ENCODE peak calls at places on chromosomes 12 and 14, in seven cellular contexts. One of them, this sample, is unnamed.

GRCh38 chr12:8914716-8915526 is 612 bp downstream of the PHC1 start:
- DNase-seq in brain microvascular endothelial cell: peak; percentile 40
- DNase-seq in nephron progenitor cell: peak; percentile 60
- DNase-seq in HFFc6: peak; percentile 43
- DNase-seq in left ventricle myocardium inferior: peak; percentile 40
- DNase-seq in RWPE2: peak; percentile 40
- DNase-seq in bronchial epithelial cell: peak; percentile 53
- DNase-seq in this sample: peak; percentile 73

GRCh38 chr12:19561411-19561961 is 122.2 kb downstream of the AEBP2 start:
- DNase-seq in RWPE2: no peak
- DNase-seq in bronchial epithelial cell: no peak
- DNase-seq in nephron progenitor cell: no peak
- DNase-seq in HFFc6: no peak
- DNase-seq in left ventricle myocardium inferior: no peak
- DNase-seq in brain microvascular endothelial cell: peak; percentile 33
- DNase-seq in this sample: no peak

GRCh38 chr14:75280831-75281690 is 2.4 kb downstream of the FOS start:
- DNase-seq in left ventricle myocardium inferior: no peak
- DNase-seq in brain microvascular endothelial cell: no peak
- DNase-seq in nephron progenitor cell: no peak
- DNase-seq in RWPE2: no peak
- DNase-seq in HFFc6: no peak
- DNase-seq in bronchial epithelial cell: no peak
- DNase-seq in this sample: peak; percentile 70

GRCh38 chr12:51976376-51977160 is 25.1 kb downstream of the ACVR1B start:
- DNase-seq in RWPE2: no peak
- DNase-seq in nephron progenitor cell: no peak
- DNase-seq in brain microvascular endothelial cell: peak; percentile 77
- DNase-seq in HFFc6: peak; percentile 68
- DNase-seq in bronchial epithelial cell: peak; percentile 29
- DNase-seq in left ventricle myocardium inferior: no peak
- DNase-seq in this sample: peak; percentile 65

GRCh38 chr12:113221997-113222729 is 899 bp downstream of the TPCN1 start:
- DNase-seq in nephron progenitor cell: no peak
- DNase-seq in HFFc6: no peak
- DNase-seq in brain microvascular endothelial cell: no peak
- DNase-seq in left ventricle myocardium inferior: no peak
- DNase-seq in RWPE2: no peak
- DNase-seq in bronchial epithelial cell: no peak
- DNase-seq in this sample: no peak

GRCh38 chr12:45994736-45995135 is 4.4 kb upstream of the SCAF11 start:
- DNase-seq in left ventricle myocardium inferior: no peak
- DNase-seq in bronchial epithelial cell: no peak
- DNase-seq in HFFc6: no peak
- DNase-seq in brain microvascular endothelial cell: no peak
- DNase-seq in RWPE2: no peak
- DNase-seq in nephron progenitor cell: no peak
- DNase-seq in this sample: no peak

GRCh38 chr14:74858022-74858421 is 17.9 kb downstream of the PROX2 start:
- DNase-seq in brain microvascular endothelial cell: no peak
- DNase-seq in bronchial epithelial cell: no peak
- DNase-seq in nephron progenitor cell: no peak
- DNase-seq in RWPE2: no peak
- DNase-seq in left ventricle myocardium inferior: no peak
- DNase-seq in HFFc6: no peak
- DNase-seq in this sample: no peak

GRCh38 chr14:68789798-68790655 is 2.8 kb downstream of the ZFP36L1 start:
- DNase-seq in RWPE2: peak; percentile 70
- DNase-seq in brain microvascular endothelial cell: no peak
- DNase-seq in nephron progenitor cell: no peak
- DNase-seq in HFFc6: no peak
- DNase-seq in left ventricle myocardium inferior: no peak
- DNase-seq in bronchial epithelial cell: no peak
- DNase-seq in this sample: no peak

GRCh38 chr14:32217301-32217700 is 14.2 kb upstream of the RNU6-8 start:
- DNase-seq in HFFc6: no peak
- DNase-seq in bronchial epithelial cell: no peak
- DNase-seq in RWPE2: no peak
- DNase-seq in nephron progenitor cell: no peak
- DNase-seq in brain microvascular endothelial cell: no peak
- DNase-seq in left ventricle myocardium inferior: no peak
- DNase-seq in this sample: no peak

GRCh38 chr12:7016958-7017571 is 1.2 kb downstream of the LPCAT3 start:
- DNase-seq in left ventricle myocardium inferior: no peak
- DNase-seq in HFFc6: no peak
- DNase-seq in brain microvascular endothelial cell: no peak
- DNase-seq in bronchial epithelial cell: no peak
- DNase-seq in nephron progenitor cell: no peak
- DNase-seq in RWPE2: no peak
- DNase-seq in this sample: no peak

GRCh38 chr12:659090-659683 is 4.1 kb downstream of the NINJ2 start:
- DNase-seq in nephron progenitor cell: no peak
- DNase-seq in RWPE2: no peak
- DNase-seq in bronchial epithelial cell: no peak
- DNase-seq in HFFc6: no peak
- DNase-seq in brain microvascular endothelial cell: no peak
- DNase-seq in left ventricle myocardium inferior: no peak
- DNase-seq in this sample: no peak

GRCh38 chr12:108446766-108447165 is 68.3 kb upstream of the FICD start:
- DNase-seq in bronchial epithelial cell: peak; percentile 75
- DNase-seq in brain microvascular endothelial cell: no peak
- DNase-seq in RWPE2: no peak
- DNase-seq in HFFc6: no peak
- DNase-seq in nephron progenitor cell: no peak
- DNase-seq in left ventricle myocardium inferior: peak; percentile 34
- DNase-seq in this sample: peak; percentile 81

GRCh38 chr12:78096909-78097597 is 266.4 kb downstream of the NAV3 start:
- DNase-seq in brain microvascular endothelial cell: peak; percentile 33
- DNase-seq in nephron progenitor cell: no peak
- DNase-seq in bronchial epithelial cell: no peak
- DNase-seq in HFFc6: no peak
- DNase-seq in left ventricle myocardium inferior: no peak
- DNase-seq in RWPE2: no peak
- DNase-seq in this sample: no peak

GRCh38 chr14:48350971-48351370 is 675.6 kb upstream of the MDGA2 start:
- DNase-seq in RWPE2: peak; percentile 76
- DNase-seq in bronchial epithelial cell: peak; percentile 46
- DNase-seq in nephron progenitor cell: no peak
- DNase-seq in HFFc6: no peak
- DNase-seq in brain microvascular endothelial cell: no peak
- DNase-seq in left ventricle myocardium inferior: no peak
- DNase-seq in this sample: no peak

GRCh38 chr14:61193471-61193870 is 87.7 kb downstream of the TMEM30B start:
- DNase-seq in left ventricle myocardium inferior: no peak
- DNase-seq in RWPE2: no peak
- DNase-seq in bronchial epithelial cell: no peak
- DNase-seq in HFFc6: no peak
- DNase-seq in brain microvascular endothelial cell: no peak
- DNase-seq in nephron progenitor cell: no peak
- DNase-seq in this sample: no peak

GRCh38 chr14:69719501-69719951 is 47.4 kb upstream of the SRSF5 start:
- DNase-seq in nephron progenitor cell: peak; percentile 19
- DNase-seq in HFFc6: peak; percentile 54
- DNase-seq in brain microvascular endothelial cell: peak; percentile 92
- DNase-seq in left ventricle myocardium inferior: peak; percentile 50
- DNase-seq in bronchial epithelial cell: peak; percentile 90
- DNase-seq in RWPE2: no peak
- DNase-seq in this sample: no peak

GRCh38 chr12:96422192-96422591 is 22.0 kb upstream of the CDK17 start:
- DNase-seq in left ventricle myocardium inferior: no peak
- DNase-seq in brain microvascular endothelial cell: peak; percentile 75
- DNase-seq in RWPE2: no peak
- DNase-seq in bronchial epithelial cell: peak; percentile 21
- DNase-seq in nephron progenitor cell: no peak
- DNase-seq in HFFc6: no peak
- DNase-seq in this sample: peak; percentile 57

GRCh38 chr12:6606331-6607131 is 648 bp downstream of the CHD4 start:
- DNase-seq in left ventricle myocardium inferior: peak; percentile 77
- DNase-seq in nephron progenitor cell: peak; percentile 69
- DNase-seq in bronchial epithelial cell: no peak
- DNase-seq in RWPE2: no peak
- DNase-seq in brain microvascular endothelial cell: no peak
- DNase-seq in HFFc6: no peak
- DNase-seq in this sample: peak; percentile 63

DNA sequence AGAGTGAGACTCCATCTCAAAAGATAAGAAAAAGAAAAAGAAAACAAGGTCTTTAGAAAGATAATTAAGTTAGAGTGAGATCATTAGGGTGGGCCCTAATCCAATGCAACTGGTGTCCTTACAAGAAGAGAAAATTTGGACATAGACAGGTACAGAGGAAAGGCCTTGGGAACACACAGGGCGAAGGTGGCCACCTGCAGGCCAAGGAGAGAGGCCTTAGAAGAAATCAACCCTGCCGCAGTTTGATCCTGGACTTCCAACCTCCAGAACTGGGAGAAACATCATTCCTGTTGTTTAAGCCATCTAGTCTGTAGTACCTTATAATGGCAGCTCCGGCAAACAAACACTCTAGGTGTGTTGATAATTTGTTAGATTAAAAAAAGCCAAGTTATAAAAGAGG is 491.9 kb downstream of the MED13L start:
- DNase-seq in HFFc6: no peak
- DNase-seq in nephron progenitor cell: no peak
- DNase-seq in bronchial epithelial cell: no peak
- DNase-seq in left ventricle myocardium inferior: no peak
- DNase-seq in brain microvascular endothelial cell: no peak
- DNase-seq in RWPE2: no peak
- DNase-seq in this sample: no peak
- TF ChIP-seq CTCF in HFFc6: no peak
- TF ChIP-seq CTCF in nephron progenitor cell: no peak
- TF ChIP-seq CTCF in bronchial epithelial cell: no peak
- TF ChIP-seq CTCF in left ventricle myocardium inferior: no peak
- TF ChIP-seq CTCF in brain microvascular endothelial cell: no peak
- TF ChIP-seq CTCF in RWPE2: no peak
- TF ChIP-seq CTCF in this sample: no peak

GRCh38 chr12:12645485-12645884 is 33.8 kb downstream of the CREBL2 start:
- DNase-seq in brain microvascular endothelial cell: peak; percentile 16
- DNase-seq in RWPE2: no peak
- DNase-seq in left ventricle myocardium inferior: no peak
- DNase-seq in HFFc6: peak; percentile 24
- DNase-seq in bronchial epithelial cell: peak; percentile 22
- DNase-seq in nephron progenitor cell: no peak
- DNase-seq in this sample: peak; percentile 36
- TF ChIP-seq CTCF in brain microvascular endothelial cell: peak; percentile 66
- TF ChIP-seq CTCF in RWPE2: no peak
- TF ChIP-seq CTCF in left ventricle myocardium inferior: peak; percentile 55
- TF ChIP-seq CTCF in HFFc6: peak; percentile 84
- TF ChIP-seq CTCF in bronchial epithelial cell: peak; percentile 35
- TF ChIP-seq CTCF in nephron progenitor cell: no peak
- TF ChIP-seq CTCF in this sample: peak; percentile 55

GRCh38 chr14:91311284-91311662 is 66.8 kb upstream of the GPR68 start:
- DNase-seq in brain microvascular endothelial cell: no peak
- DNase-seq in left ventricle myocardium inferior: no peak
- DNase-seq in HFFc6: no peak
- DNase-seq in bronchial epithelial cell: no peak
- DNase-seq in RWPE2: no peak
- DNase-seq in nephron progenitor cell: no peak
- DNase-seq in this sample: no peak
- TF ChIP-seq CTCF in brain microvascular endothelial cell: no peak
- TF ChIP-seq CTCF in left ventricle myocardium inferior: no peak
- TF ChIP-seq CTCF in HFFc6: no peak
- TF ChIP-seq CTCF in bronchial epithelial cell: no peak
- TF ChIP-seq CTCF in RWPE2: no peak
- TF ChIP-seq CTCF in nephron progenitor cell: no peak
- TF ChIP-seq CTCF in this sample: no peak

DNA sequence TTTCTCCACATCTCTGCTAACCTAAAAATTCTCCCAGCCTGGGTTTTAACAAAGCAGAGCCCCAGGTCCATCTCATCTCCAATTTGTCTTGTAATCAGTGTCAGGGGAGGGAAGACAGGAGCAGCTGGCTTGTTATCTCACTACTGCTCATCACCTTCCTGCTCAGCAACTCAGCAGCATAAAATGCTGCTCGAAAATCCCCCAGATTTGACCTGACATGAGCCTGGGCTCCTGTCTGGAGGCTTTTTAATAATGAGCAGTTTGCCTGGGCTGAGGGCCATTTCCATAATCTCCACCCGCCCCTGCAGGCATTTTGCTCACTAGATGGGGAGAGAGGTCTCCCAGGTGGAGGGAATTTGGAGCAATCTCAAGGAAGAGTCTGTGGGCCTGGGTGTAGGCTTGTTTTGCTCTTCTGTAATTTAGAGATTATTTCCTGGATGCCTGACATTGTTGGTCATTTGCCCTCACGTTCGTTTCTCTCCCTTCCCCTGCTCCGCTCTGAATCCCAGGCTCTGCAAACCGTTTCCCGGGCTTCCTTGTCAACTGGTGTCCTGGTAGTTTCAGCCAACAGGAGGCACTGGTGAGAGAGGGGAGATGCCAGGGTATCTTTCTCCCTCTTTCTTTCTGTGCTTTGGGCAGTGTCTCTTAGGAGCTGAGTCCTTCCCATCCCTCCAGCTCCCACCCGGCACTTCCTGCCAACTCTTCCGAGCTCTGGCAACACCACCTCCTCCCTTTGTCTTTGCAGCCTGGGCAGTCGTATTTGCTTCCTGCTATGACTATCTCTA is 299.2 kb downstream of the GLT1D1 start:
- DNase-seq in RWPE2: no peak
- DNase-seq in brain microvascular endothelial cell: no peak
- DNase-seq in bronchial epithelial cell: no peak
- DNase-seq in left ventricle myocardium inferior: no peak
- DNase-seq in nephron progenitor cell: no peak
- DNase-seq in HFFc6: no peak
- DNase-seq in this sample: no peak
- TF ChIP-seq CTCF in RWPE2: no peak
- TF ChIP-seq CTCF in brain microvascular endothelial cell: no peak
- TF ChIP-seq CTCF in bronchial epithelial cell: no peak
- TF ChIP-seq CTCF in left ventricle myocardium inferior: no peak
- TF ChIP-seq CTCF in nephron progenitor cell: no peak
- TF ChIP-seq CTCF in HFFc6: no peak
- TF ChIP-seq CTCF in this sample: no peak

GRCh38 chr14:64060648-64061096 is 207.9 kb downstream of the SYNE2 start:
- DNase-seq in left ventricle myocardium inferior: no peak
- DNase-seq in brain microvascular endothelial cell: peak; percentile 9
- DNase-seq in RWPE2: no peak
- DNase-seq in HFFc6: no peak
- DNase-seq in bronchial epithelial cell: peak; percentile 98
- DNase-seq in nephron progenitor cell: peak; percentile 33
- DNase-seq in this sample: peak; percentile 34
- TF ChIP-seq CTCF in left ventricle myocardium inferior: peak; percentile 43
- TF ChIP-seq CTCF in brain microvascular endothelial cell: peak; percentile 78
- TF ChIP-seq CTCF in RWPE2: peak; percentile 70
- TF ChIP-seq CTCF in HFFc6: peak; percentile 81
- TF ChIP-seq CTCF in bronchial epithelial cell: peak; percentile 82
- TF ChIP-seq CTCF in nephron progenitor cell: peak; percentile 50
- TF ChIP-seq CTCF in this sample: peak; percentile 52

This sample was measured in cardiac muscle cell.